ENCODE peak calls at places on chromosome 17, in five cellular contexts. M is NCI-H1436, F is endothelial cell, Q is Daoy, E is cardiac muscle cell. P is an unnamed sample.

GRCh38 chr17:28339431-28339830 is 3.9 kb downstream of the TNFAIP1 start:
- DNase-seq in M (no peak), F (no peak), Q (no peak), E (no peak), P (no peak)

GRCh38 chr17:4215882-4216411 is 47.8 kb downstream of the ANKFY1 start:
- DNase-seq in M (peak; percentile 97), F (no peak), Q (no peak), E (no peak), P (no peak)

GRCh38 chr17:43517615-43518386 is 28.3 kb downstream of the ETV4 start:
- DNase-seq in M (no peak), F (no peak), Q (peak; percentile 47), E (no peak), P (no peak)

GRCh38 chr17:65561394-65562205 is at the start of gene AXIN2:
- DNase-seq in M (peak; percentile 81), F (peak; percentile 92), Q (peak; percentile 93), E (peak; percentile 97), P (peak; percentile 81)

GRCh38 chr17:50898369-50899004 is 32.3 kb upstream of the TOB1 start:
- DNase-seq in M (no peak), F (no peak), Q (no peak), E (no peak), P (no peak)

GRCh38 chr17:2398655-2399571 is 1.9 kb downstream of the MNT start:
- DNase-seq in M (peak; percentile 76), F (peak; percentile 52), Q (peak; percentile 84), E (peak; percentile 81), P (peak; percentile 46)

GRCh38 chr17:4582691-4583090 is 1.6 kb upstream of the SMTNL2 start:
- DNase-seq in M (no peak), F (no peak), Q (no peak), E (no peak), P (no peak)

GRCh38 chr17:74407384-74407783 is 24.5 kb upstream of the GPRC5C start:
- DNase-seq in M (no peak), F (no peak), Q (no peak), E (no peak), P (no peak)

GRCh38 chr17:34671191-34671590 is 91.8 kb downstream of the TMEM132E start:
- DNase-seq in M (no peak), F (no peak), Q (no peak), E (no peak), P (no peak)

GRCh38 chr17:3935140-3935542 is 18.9 kb upstream of the P2RX1 start:
- DNase-seq in M (peak; percentile 23), F (peak; percentile 78), Q (peak; percentile 79), E (peak; percentile 88), P (peak; percentile 34)

GRCh38 chr17:81135503-81136283 is 29.6 kb upstream of the PVALEF start:
- DNase-seq in M (peak; percentile 90), F (no peak), Q (no peak), E (no peak), P (no peak)

GRCh38 chr17:31629696-31630470 is 229.2 kb downstream of the COPRS start:
- DNase-seq in M (no peak), F (no peak), Q (no peak), E (no peak), P (no peak)

GRCh38 chr17:5561736-5562135 is 22.6 kb downstream of the NLRP1 start:
- DNase-seq in M (no peak), F (no peak), Q (no peak), E (no peak), P (no peak)

GRCh38 chr17:83080641-83081560 is 1.5 kb downstream of the METRNL start:
- DNase-seq in M (no peak), F (no peak), Q (peak; percentile 41), E (peak; percentile 33), P (peak; percentile 41)

GRCh38 chr17:63629627-63630026 is 7.4 kb downstream of the MAP3K3 start:
- DNase-seq in M (no peak), F (no peak), Q (no peak), E (no peak), P (no peak)

GRCh38 chr17:58318065-58318481 is 10.5 kb downstream of the TSPOAP1 start:
- DNase-seq in M (no peak), F (no peak), Q (no peak), E (no peak), P (peak; percentile 43)

GRCh38 chr17:55601874-55602364 is 90.7 kb upstream of the SMIM36 start:
- DNase-seq in M (no peak), F (peak; percentile 33), Q (peak; percentile 26), E (peak; percentile 23), P (no peak)

GRCh38 chr17:8707591-8708453 is 36.8 kb downstream of the CCDC42 start:
- DNase-seq in M (no peak), F (no peak), Q (no peak), E (peak; percentile 76), P (no peak)

GRCh38 chr17:8939496-8940334 is 25.8 kb downstream of the PIK3R5 start:
- DNase-seq in M (no peak), F (no peak), Q (no peak), E (no peak), P (peak; percentile 54)

GRCh38 chr17:77745702-77746101 is 212.8 kb upstream of the TNRC6C start:
- DNase-seq in M (no peak), F (no peak), Q (no peak), E (no peak), P (no peak)

GRCh38 chr17:27489045-27489715 is 32.9 kb downstream of the KSR1 start:
- DNase-seq in M (no peak), F (no peak), Q (peak; percentile 69), E (no peak), P (no peak)

GRCh38 chr17:81203136-81203535 is 19.6 kb downstream of the CEP131 start:
- DNase-seq in M (no peak), F (no peak), Q (no peak), E (no peak), P (no peak)

GRCh38 chr17:16407911-16408588 is 7.3 kb upstream of the TRPV2 start:
- DNase-seq in M (no peak), F (no peak), Q (peak; percentile 57), E (peak; percentile 71), P (no peak)

GRCh38 chr17:72843591-72843990 is 248.9 kb downstream of the SLC39A11 start:
- DNase-seq in M (no peak), F (no peak), Q (no peak), E (no peak), P (no peak)

GRCh38 chr17:56142325-56142724 is 10.9 kb upstream of the ANKFN1 start:
- DNase-seq in M (no peak), F (no peak), Q (no peak), E (no peak), P (no peak)

GRCh38 chr17:16322636-16323035 is 30.6 kb downstream of the CENPV start:
- DNase-seq in M (no peak), F (no peak), Q (no peak), E (no peak), P (no peak)

GRCh38 chr17:62062936-62063335 is 2.1 kb downstream of the MED13 start:
- DNase-seq in M (no peak), F (no peak), Q (no peak), E (no peak), P (no peak)

GRCh38 chr17:81251943-81252301 is 12.8 kb downstream of the NDUFAF8 start:
- DNase-seq in M (no peak), F (no peak), Q (no peak), E (peak; percentile 47), P (no peak)

GRCh38 chr17:8941980-8942617 is 23.4 kb downstream of the PIK3R5 start:
- DNase-seq in M (no peak), F (no peak), Q (no peak), E (no peak), P (peak; percentile 40)

GRCh38 chr17:78951967-78952551 is 26.9 kb upstream of the TIMP2 start:
- DNase-seq in M (no peak), F (no peak), Q (no peak), E (no peak), P (no peak)

GRCh38 chr17:28576758-28577465 is at the start of gene ALDOC:
- DNase-seq in M (peak; percentile 99), F (peak; percentile 87), Q (peak; percentile 91), E (peak; percentile 97), P (peak; percentile 98)

GRCh38 chr17:58232707-58233156 is 5.7 kb upstream of the LPO start:
- DNase-seq in M (no peak), F (no peak), Q (peak; percentile 77), E (no peak), P (no peak)

GRCh38 chr17:13385481-13385907 is 216.2 kb downstream of the HS3ST3A1 start:
- DNase-seq in M (no peak), F (peak; percentile 7), Q (no peak), E (no peak), P (no peak)

GRCh38 chr17:48718162-48718780 is 4.0 kb downstream of the PRAC1 start:
- DNase-seq in M (no peak), F (no peak), Q (no peak), E (peak; percentile 40), P (no peak)

GRCh38 chr17:20302191-20302917 is 165.0 kb downstream of the LGALS9B start:
- DNase-seq in M (no peak), F (no peak), Q (no peak), E (no peak), P (no peak)

GRCh38 chr17:46151762-46152161 is 41.5 kb downstream of the KANSL1 start:
- DNase-seq in M (no peak), F (no peak), Q (no peak), E (no peak), P (no peak)

P was measured in CD8-positive, alpha-beta memory T cell.